ENCODE peak calls at places on chromosomes 4 and X, in four cellular contexts. W, N, E and Z are unnamed samples.

GRCh38 chrX:149504226-149504914 is 736 bp downstream of the IDS start:
- DNase-seq in N (peak; percentile 41), E (no peak), W (no peak), Z (no peak)

GRCh38 chrX:40179333-40179732 is 81.6 kb upstream of the BCOR start:
- DNase-seq in N (no peak), E (no peak), W (no peak), Z (no peak)

GRCh38 chr4:140158234-140159030 is 4.4 kb upstream of the MAML3 start:
- DNase-seq in N (no peak), W (no peak), E (peak; percentile 54), Z (no peak)

GRCh38 chr4:17502764-17503163 is 9.1 kb downstream of the QDPR start:
- DNase-seq in W (no peak), E (no peak), N (no peak), Z (no peak)

GRCh38 chr4:114780205-114780604 is 181.6 kb downstream of the UGT8 start:
- DNase-seq in E (no peak), N (peak; percentile 51), W (no peak), Z (peak; percentile 4)

GRCh38 chr4:156255608-156256007 is 301.9 kb upstream of the CTSO start:
- DNase-seq in N (no peak), W (no peak), E (no peak), Z (no peak)

GRCh38 chrX:129577473-129577872 is 37.4 kb downstream of the OCRL start:
- DNase-seq in E (no peak), N (peak; percentile 29), W (no peak), Z (peak; percentile 8)

GRCh38 chr4:4559596-4559995 is 17.7 kb upstream of the STX18 start:
- DNase-seq in W (no peak), N (no peak), E (no peak), Z (no peak)

GRCh38 chr4:152943673-152944072 is 7.5 kb downstream of the FHDC1 start:
- DNase-seq in W (no peak), N (peak; percentile 27), E (no peak), Z (no peak)

GRCh38 chrX:1248381-1249061 is 20.1 kb upstream of the CSF2RA start:
- DNase-seq in N (peak; percentile 48), W (no peak), E (no peak), Z (peak; percentile 7)

GRCh38 chr4:158970786-158971185 is 132.1 kb upstream of the RAPGEF2 start:
- DNase-seq in E (no peak), N (no peak), W (no peak), Z (no peak)

GRCh38 chr4:5789141-5789540 is 78.1 kb downstream of the EVC start:
- DNase-seq in N (no peak), E (no peak), W (peak; percentile 46), Z (no peak)

GRCh38 chr4:38230121-38230728 is 270.0 kb downstream of the PTTG2 start:
- DNase-seq in N (peak; percentile 62), E (no peak), W (no peak), Z (peak; percentile 71)

DNA sequence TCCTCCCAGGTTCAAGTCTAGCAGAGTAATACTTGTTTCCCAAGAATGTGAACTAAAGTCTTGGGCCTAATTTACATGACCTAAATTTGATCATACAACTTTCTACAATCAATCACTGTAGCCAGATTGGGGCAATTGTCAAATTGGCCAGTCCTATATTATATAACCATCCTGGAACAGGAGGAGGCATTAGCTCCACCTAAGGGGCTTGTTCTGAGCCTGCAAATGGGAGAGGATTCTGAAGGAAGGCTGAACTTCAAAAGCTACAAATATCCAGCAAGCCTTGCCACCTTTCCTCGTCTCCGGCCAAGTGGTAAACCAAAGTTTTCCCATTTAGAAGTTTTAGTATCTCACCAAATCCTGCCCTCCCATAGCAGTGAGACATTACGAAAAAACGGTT is 1289.6 kb upstream of the TENM3 start:
- DNase-seq in E (no peak), W (no peak), N (no peak), Z (no peak)
- TF ChIP-seq CTCF in E (no peak), W (no peak), N (peak; percentile 17), Z (no peak)

GRCh38 chr4:98935633-98936032 is 6.7 kb upstream of the EIF4E start:
- DNase-seq in N (no peak), W (no peak), E (no peak), Z (no peak)

GRCh38 chr4:98930311-98930865 is 1.5 kb upstream of the EIF4E start:
- DNase-seq in N (no peak), E (no peak), W (no peak), Z (no peak)

GRCh38 chr4:98929341-98930267 is 671 bp upstream of the EIF4E start:
- DNase-seq in N (peak; percentile 73), W (peak; percentile 84), E (peak; percentile 67), Z (peak; percentile 86)

GRCh38 chr4:98928505-98929340 is at the start of gene EIF4E:
- DNase-seq in E (peak; percentile 98), W (peak; percentile 99), N (peak; percentile 99), Z (peak; percentile 98)

DNA sequence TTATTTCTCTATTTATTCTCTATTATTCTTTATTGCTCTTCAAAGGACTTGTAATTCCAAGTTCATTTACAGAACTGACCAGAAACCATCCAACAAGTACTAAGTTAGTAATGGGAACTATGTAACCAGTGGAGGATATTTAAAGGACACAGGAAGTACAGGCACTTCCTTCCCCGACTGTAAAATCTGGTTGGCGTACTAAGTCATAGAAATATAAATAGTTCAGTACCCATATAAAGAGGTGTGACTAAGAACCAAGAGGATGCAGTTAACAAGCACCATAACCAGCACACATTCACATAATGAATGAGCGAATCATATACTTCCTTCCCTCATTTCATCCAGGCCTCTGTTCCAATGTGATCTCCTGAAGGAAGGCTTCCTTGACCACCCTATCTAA is 3.6 kb upstream of the EIF4E start:
- DNase-seq in E (no peak), W (no peak), N (no peak), Z (no peak)
- H3K27ac ChIP-seq in E (no peak overlapping the region), W (no peak overlapping the region), N (no peak overlapping the region), Z (no peak overlapping the region)

GRCh38 chrX:9475984-9476383 is 11.1 kb downstream of the TBL1X start:
- DNase-seq in W (no peak), E (no peak), N (no peak), Z (no peak)

GRCh38 chrX:9473708-9474107 is 8.8 kb downstream of the TBL1X start:
- DNase-seq in E (no peak), N (no peak), W (no peak), Z (no peak)

GRCh38 chrX:9471571-9471985 is 6.7 kb downstream of the TBL1X start:
- DNase-seq in N (no peak), W (no peak), E (no peak), Z (no peak)

GRCh38 chrX:9482408-9482807 is 17.6 kb downstream of the TBL1X start:
- DNase-seq in E (no peak), W (no peak), N (no peak), Z (peak; percentile 3)

GRCh38 chrX:9476810-9477575 is 12.1 kb downstream of the TBL1X start:
- DNase-seq in N (no peak), W (no peak), E (no peak), Z (no peak)
- TF ChIP-seq CTCF in N (no peak), W (no peak), E (no peak), Z (no peak)

GRCh38 chr4:110073045-110073845 is 125.2 kb downstream of the ELOVL6 start:
- DNase-seq in E (peak; percentile 16), W (no peak), N (no peak), Z (no peak)

GRCh38 chr4:110068248-110068647 is 130.2 kb downstream of the ELOVL6 start:
- DNase-seq in W (no peak), N (no peak), E (no peak), Z (no peak)

GRCh38 chr4:110075083-110075738 is 123.2 kb downstream of the ELOVL6 start:
- DNase-seq in N (no peak), E (no peak), W (no peak), Z (no peak)

GRCh38 chr4:110074570-110074969 is 123.8 kb downstream of the ELOVL6 start:
- DNase-seq in N (no peak), E (no peak), W (no peak), Z (no peak)

GRCh38 chr4:110071466-110071865 is 126.9 kb downstream of the ELOVL6 start:
- DNase-seq in N (no peak), E (no peak), W (no peak), Z (no peak)
- H3K27ac ChIP-seq in N (no peak overlapping the region), E (no peak overlapping the region), W (no peak overlapping the region), Z (no peak overlapping the region)